ENCODE peak calls at places on chromosome 14, in eight cellular contexts. One of them, this sample, is unnamed.

GRCh38 chr14:100988011-100988410 is 84.5 kb upstream of the RTL1 start:
- DNase-seq in naive thymus-derived CD8-positive, alpha-beta T cell: no peak
- DNase-seq in T-helper 17 cell: no peak
- DNase-seq in upper lobe of right lung: no peak
- DNase-seq in midbrain: no peak
- DNase-seq in AG08396: no peak
- DNase-seq in Kasumi-1: no peak
- DNase-seq in psoas muscle: no peak
- DNase-seq in this sample: no peak

GRCh38 chr14:100063314-100063941 is 1.8 kb upstream of the EVL start:
- DNase-seq in naive thymus-derived CD8-positive, alpha-beta T cell: no peak
- DNase-seq in T-helper 17 cell: no peak
- DNase-seq in upper lobe of right lung: no peak
- DNase-seq in midbrain: no peak
- DNase-seq in AG08396: no peak
- DNase-seq in Kasumi-1: no peak
- DNase-seq in psoas muscle: no peak
- DNase-seq in this sample: no peak

GRCh38 chr14:35959835-35960234 is 133.7 kb downstream of the BRMS1L start:
- DNase-seq in naive thymus-derived CD8-positive, alpha-beta T cell: no peak
- DNase-seq in T-helper 17 cell: no peak
- DNase-seq in upper lobe of right lung: no peak
- DNase-seq in midbrain: peak; percentile 73
- DNase-seq in AG08396: no peak
- DNase-seq in Kasumi-1: no peak
- DNase-seq in psoas muscle: no peak
- DNase-seq in this sample: no peak

GRCh38 chr14:85527006-85527405 is 2.9 kb upstream of the FLRT2 start:
- DNase-seq in naive thymus-derived CD8-positive, alpha-beta T cell: no peak
- DNase-seq in T-helper 17 cell: no peak
- DNase-seq in upper lobe of right lung: no peak
- DNase-seq in midbrain: no peak
- DNase-seq in AG08396: peak; percentile 27
- DNase-seq in Kasumi-1: no peak
- DNase-seq in psoas muscle: no peak
- DNase-seq in this sample: no peak

GRCh38 chr14:89214221-89214965 is 202.6 kb downstream of the FOXN3 start:
- DNase-seq in naive thymus-derived CD8-positive, alpha-beta T cell: no peak
- DNase-seq in T-helper 17 cell: no peak
- DNase-seq in upper lobe of right lung: peak; percentile 90
- DNase-seq in midbrain: peak; percentile 25
- DNase-seq in AG08396: peak; percentile 25
- DNase-seq in Kasumi-1: no peak
- DNase-seq in psoas muscle: peak; percentile 71
- DNase-seq in this sample: no peak

GRCh38 chr14:34981743-34982420 is 910 bp upstream of the SRP54 start:
- DNase-seq in naive thymus-derived CD8-positive, alpha-beta T cell: no peak
- DNase-seq in T-helper 17 cell: no peak
- DNase-seq in upper lobe of right lung: no peak
- DNase-seq in midbrain: peak; percentile 66
- DNase-seq in AG08396: no peak
- DNase-seq in Kasumi-1: peak; percentile 74
- DNase-seq in psoas muscle: no peak
- DNase-seq in this sample: peak; percentile 3

GRCh38 chr14:56581041-56581727 is 1.6 kb downstream of the TMEM260 start:
- DNase-seq in naive thymus-derived CD8-positive, alpha-beta T cell: no peak
- DNase-seq in T-helper 17 cell: no peak
- DNase-seq in upper lobe of right lung: no peak
- DNase-seq in midbrain: no peak
- DNase-seq in AG08396: no peak
- DNase-seq in Kasumi-1: peak; percentile 27
- DNase-seq in psoas muscle: no peak
- DNase-seq in this sample: no peak

GRCh38 chr14:53967606-53968005 is 11.0 kb upstream of the BMP4 start:
- DNase-seq in naive thymus-derived CD8-positive, alpha-beta T cell: no peak
- DNase-seq in T-helper 17 cell: no peak
- DNase-seq in upper lobe of right lung: no peak
- DNase-seq in midbrain: no peak
- DNase-seq in AG08396: no peak
- DNase-seq in Kasumi-1: no peak
- DNase-seq in psoas muscle: no peak
- DNase-seq in this sample: no peak

GRCh38 chr14:69519701-69520100 is 35.2 kb downstream of the PLEKHD1 start:
- DNase-seq in naive thymus-derived CD8-positive, alpha-beta T cell: no peak
- DNase-seq in T-helper 17 cell: no peak
- DNase-seq in upper lobe of right lung: peak; percentile 54
- DNase-seq in midbrain: no peak
- DNase-seq in AG08396: no peak
- DNase-seq in Kasumi-1: no peak
- DNase-seq in psoas muscle: no peak
- DNase-seq in this sample: no peak

GRCh38 chr14:94101748-94102147 is 8.8 kb upstream of the IFI27 start:
- DNase-seq in naive thymus-derived CD8-positive, alpha-beta T cell: no peak
- DNase-seq in T-helper 17 cell: no peak
- DNase-seq in upper lobe of right lung: no peak
- DNase-seq in midbrain: no peak
- DNase-seq in AG08396: no peak
- DNase-seq in Kasumi-1: no peak
- DNase-seq in psoas muscle: no peak
- DNase-seq in this sample: no peak

GRCh38 chr14:92687681-92688433 is 60.6 kb downstream of the LGMN start:
- DNase-seq in naive thymus-derived CD8-positive, alpha-beta T cell: no peak
- DNase-seq in T-helper 17 cell: no peak
- DNase-seq in upper lobe of right lung: peak; percentile 83
- DNase-seq in midbrain: no peak
- DNase-seq in AG08396: no peak
- DNase-seq in Kasumi-1: no peak
- DNase-seq in psoas muscle: no peak
- DNase-seq in this sample: no peak

GRCh38 chr14:25381498-25381897 is 331.6 kb upstream of the STXBP6 start:
- DNase-seq in naive thymus-derived CD8-positive, alpha-beta T cell: no peak
- DNase-seq in T-helper 17 cell: no peak
- DNase-seq in upper lobe of right lung: no peak
- DNase-seq in midbrain: no peak
- DNase-seq in AG08396: no peak
- DNase-seq in Kasumi-1: peak; percentile 73
- DNase-seq in psoas muscle: no peak
- DNase-seq in this sample: no peak

GRCh38 chr14:29806124-29806517 is 121.5 kb downstream of the PRKD1 start:
- DNase-seq in naive thymus-derived CD8-positive, alpha-beta T cell: no peak
- DNase-seq in T-helper 17 cell: no peak
- DNase-seq in upper lobe of right lung: no peak
- DNase-seq in midbrain: no peak
- DNase-seq in AG08396: no peak
- DNase-seq in Kasumi-1: no peak
- DNase-seq in psoas muscle: no peak
- DNase-seq in this sample: no peak

GRCh38 chr14:39369029-39369428 is 63.2 kb downstream of the FBXO33 start:
- DNase-seq in naive thymus-derived CD8-positive, alpha-beta T cell: no peak
- DNase-seq in T-helper 17 cell: no peak
- DNase-seq in upper lobe of right lung: no peak
- DNase-seq in midbrain: no peak
- DNase-seq in AG08396: no peak
- DNase-seq in Kasumi-1: no peak
- DNase-seq in psoas muscle: no peak
- DNase-seq in this sample: no peak

GRCh38 chr14:75636100-75636692 is 24.5 kb downstream of the ERG28 start:
- DNase-seq in naive thymus-derived CD8-positive, alpha-beta T cell: no peak
- DNase-seq in T-helper 17 cell: no peak
- DNase-seq in upper lobe of right lung: no peak
- DNase-seq in midbrain: peak; percentile 31
- DNase-seq in AG08396: no peak
- DNase-seq in Kasumi-1: no peak
- DNase-seq in psoas muscle: no peak
- DNase-seq in this sample: no peak

GRCh38 chr14:27411021-27411420 is 813.2 kb upstream of the NOVA1 start:
- DNase-seq in naive thymus-derived CD8-positive, alpha-beta T cell: no peak
- DNase-seq in T-helper 17 cell: no peak
- DNase-seq in upper lobe of right lung: no peak
- DNase-seq in midbrain: no peak
- DNase-seq in AG08396: no peak
- DNase-seq in Kasumi-1: no peak
- DNase-seq in psoas muscle: no peak
- DNase-seq in this sample: no peak

GRCh38 chr14:104801284-104802119 is 601 bp downstream of the ZBTB42 start:
- DNase-seq in naive thymus-derived CD8-positive, alpha-beta T cell: no peak
- DNase-seq in T-helper 17 cell: no peak
- DNase-seq in upper lobe of right lung: no peak
- DNase-seq in midbrain: no peak
- DNase-seq in AG08396: no peak
- DNase-seq in Kasumi-1: no peak
- DNase-seq in psoas muscle: no peak
- DNase-seq in this sample: no peak

GRCh38 chr14:53355581-53356112 is 202.5 kb upstream of the DDHD1 start:
- DNase-seq in naive thymus-derived CD8-positive, alpha-beta T cell: no peak
- DNase-seq in T-helper 17 cell: no peak
- DNase-seq in upper lobe of right lung: no peak
- DNase-seq in midbrain: no peak
- DNase-seq in AG08396: peak; percentile 38
- DNase-seq in Kasumi-1: peak; percentile 46
- DNase-seq in psoas muscle: no peak
- DNase-seq in this sample: no peak

GRCh38 chr14:22838631-22839041 is 2.3 kb downstream of the MMP14 start:
- DNase-seq in naive thymus-derived CD8-positive, alpha-beta T cell: no peak
- DNase-seq in T-helper 17 cell: no peak
- DNase-seq in upper lobe of right lung: no peak
- DNase-seq in midbrain: no peak
- DNase-seq in AG08396: peak; percentile 64
- DNase-seq in Kasumi-1: peak; percentile 59
- DNase-seq in psoas muscle: peak; percentile 62
- DNase-seq in this sample: no peak

GRCh38 chr14:106308839-106309389 is 782.5 kb downstream of the TMEM121 start:
- DNase-seq in naive thymus-derived CD8-positive, alpha-beta T cell: peak; percentile 42
- DNase-seq in T-helper 17 cell: peak; percentile 53
- DNase-seq in upper lobe of right lung: peak; percentile 75
- DNase-seq in midbrain: no peak
- DNase-seq in AG08396: no peak
- DNase-seq in Kasumi-1: no peak
- DNase-seq in psoas muscle: no peak
- DNase-seq in this sample: peak; percentile 44

GRCh38 chr14:51472881-51473280 is 178.8 kb upstream of the FRMD6 start:
- DNase-seq in naive thymus-derived CD8-positive, alpha-beta T cell: no peak
- DNase-seq in T-helper 17 cell: no peak
- DNase-seq in upper lobe of right lung: no peak
- DNase-seq in midbrain: no peak
- DNase-seq in AG08396: no peak
- DNase-seq in Kasumi-1: no peak
- DNase-seq in psoas muscle: no peak
- DNase-seq in this sample: no peak

GRCh38 chr14:79076428-79076827 is 906.3 kb downstream of the NRXN3 start:
- DNase-seq in naive thymus-derived CD8-positive, alpha-beta T cell: no peak
- DNase-seq in T-helper 17 cell: no peak
- DNase-seq in upper lobe of right lung: no peak
- DNase-seq in midbrain: no peak
- DNase-seq in AG08396: no peak
- DNase-seq in Kasumi-1: no peak
- DNase-seq in psoas muscle: no peak
- DNase-seq in this sample: no peak

GRCh38 chr14:69666112-69666511 is 54.7 kb downstream of the SUSD6 start:
- DNase-seq in naive thymus-derived CD8-positive, alpha-beta T cell: no peak
- DNase-seq in T-helper 17 cell: no peak
- DNase-seq in upper lobe of right lung: no peak
- DNase-seq in midbrain: no peak
- DNase-seq in AG08396: no peak
- DNase-seq in Kasumi-1: no peak
- DNase-seq in psoas muscle: no peak
- DNase-seq in this sample: no peak

This sample was measured in activated T-helper 1 cell treated with Interleukin-2 at 50 U/mL for 16 hours.